ENCODE peak calls at places on chromosomes 5 and 9, in ten cellular contexts. O, R, N, M, F, H, I, G, A and K are unnamed samples.

GRCh38 chr5:75681125-75681830 is 36.0 kb downstream of the POC5 start:
- DNase-seq in G (no peak), O (no peak), M (no peak), A (no peak), N (no peak), I (no peak), H (no peak), F (peak), R (no peak), K (peak)

GRCh38 chr9:14640967-14641366 is 52.3 kb downstream of the ZDHHC21 start:
- DNase-seq in I (no peak), F (no peak), O (no peak), N (no peak), A (no peak), M (no peak), G (no peak), R (no peak), H (no peak), K (no peak)

GRCh38 chr9:131238402-131239021 is 37.8 kb downstream of the FAM78A start:
- DNase-seq in F (no peak), M (no peak), N (no peak), H (no peak), G (no peak), I (peak), A (no peak), R (peak), O (peak), K (no peak)

GRCh38 chr5:90289837-90290236 is 119.7 kb downstream of the CETN3 start:
- DNase-seq in A (no peak), M (no peak), I (no peak), N (no peak), F (no peak), H (no peak), O (no peak), R (no peak), G (no peak), K (peak)

GRCh38 chr5:3678801-3679200 is 83.2 kb downstream of the IRX1 start:
- DNase-seq in N (no peak), G (no peak), I (no peak), F (no peak), H (no peak), O (no peak), R (no peak), M (no peak), A (no peak), K (no peak)

GRCh38 chr5:378301-378891 is 56.9 kb downstream of the AHRR start:
- DNase-seq in H (no peak), O (no peak), F (no peak), G (peak), M (peak), I (no peak), A (peak), N (no peak), R (peak), K (peak)

GRCh38 chr5:114448496-114448895 is 86.6 kb downstream of the KCNN2 start:
- DNase-seq in M (no peak), F (no peak), R (no peak), O (no peak), H (no peak), G (no peak), I (no peak), A (no peak), N (no peak), K (no peak)

GRCh38 chr9:86921141-86921868 is 26.0 kb downstream of the GAS1 start:
- DNase-seq in R (no peak), M (no peak), A (no peak), O (no peak), G (no peak), I (no peak), F (no peak), N (no peak), H (no peak), K (no peak)

GRCh38 chr5:87300744-87301143 is 33.1 kb downstream of the RASA1 start:
- DNase-seq in N (no peak), O (no peak), H (no peak), F (peak), G (peak), A (no peak), M (peak), R (no peak), I (no peak), K (peak)

GRCh38 chr9:121563425-121563824 is 63.8 kb upstream of the GGTA1 start:
- DNase-seq in R (no peak), G (no peak), A (no peak), H (no peak), F (no peak), N (no peak), O (no peak), I (no peak), M (no peak), K (no peak)

GRCh38 chr5:34762321-34762871 is 76.6 kb upstream of the TTC23L start:
- DNase-seq in O (peak), R (no peak), I (no peak), N (no peak), M (peak), H (no peak), G (no peak), F (no peak), A (no peak), K (no peak)

GRCh38 chr5:2757563-2758311 is 6.3 kb upstream of the IRX2 start:
- DNase-seq in R (no peak), I (no peak), A (no peak), F (no peak), H (no peak), G (no peak), N (no peak), O (no peak), M (no peak), K (peak)

GRCh38 chr9:91146391-91147019 is 215.2 kb downstream of the AUH start:
- DNase-seq in R (no peak), H (no peak), A (no peak), G (no peak), O (no peak), N (no peak), M (no peak), F (no peak), I (no peak), K (no peak)

GRCh38 chr9:114033397-114034103 is 44.5 kb downstream of the AMBP start:
- DNase-seq in H (no peak), A (no peak), M (no peak), G (no peak), O (peak), F (no peak), R (peak), I (peak), N (peak), K (peak)

GRCh38 chr5:56587381-56588124 is 227.8 kb upstream of the MAP3K1 start:
- DNase-seq in R (no peak), A (no peak), N (no peak), I (no peak), G (no peak), F (no peak), O (no peak), M (no peak), H (no peak), K (no peak)

GRCh38 chr9:32954642-32955041 is 46.8 kb downstream of the APTX start:
- DNase-seq in I (no peak), G (no peak), R (no peak), F (no peak), M (no peak), N (no peak), H (no peak), A (no peak), O (no peak), K (peak)

GRCh38 chr5:154756871-154757646 is 1.9 kb downstream of the LARP1 start:
- DNase-seq in A (peak), R (peak), I (peak), H (no peak), N (no peak), M (peak), F (peak), G (peak), O (peak), K (peak)

GRCh38 chr9:73129941-73130695 is 21.5 kb upstream of the ANXA1 start:
- DNase-seq in H (no peak), I (no peak), M (no peak), A (no peak), R (no peak), G (no peak), F (no peak), O (no peak), N (no peak), K (no peak)

GRCh38 chr5:6730407-6730806 is 17.2 kb downstream of the TENT4A start:
- DNase-seq in N (no peak), F (no peak), I (no peak), M (no peak), O (no peak), R (no peak), H (no peak), A (no peak), G (no peak), K (no peak)

GRCh38 chr9:125795970-125796596 is 48.9 kb downstream of the PBX3 start:
- DNase-seq in G (no peak), O (no peak), F (no peak), N (no peak), I (no peak), M (no peak), H (no peak), A (no peak), R (no peak), K (no peak)

GRCh38 chr9:135973276-135974219 is 12.4 kb upstream of the UBAC1 start:
- DNase-seq in N (no peak), O (peak), F (no peak), H (no peak), I (no peak), M (peak), G (no peak), A (peak), R (no peak), K (no peak)

GRCh38 chr5:10220253-10220652 is 29.4 kb downstream of the ATPSCKMT start:
- DNase-seq in G (no peak), N (no peak), A (no peak), H (no peak), M (no peak), F (no peak), O (no peak), I (no peak), R (no peak), K (no peak)

GRCh38 chr5:125394661-125395280 is 648.3 kb upstream of the ZNF608 start:
- DNase-seq in I (no peak), H (no peak), F (no peak), O (no peak), M (no peak), R (no peak), G (no peak), N (no peak), A (no peak), K (peak)

GRCh38 chr5:67291066-67291465 is 94.5 kb upstream of the CD180 start:
- DNase-seq in A (no peak), I (no peak), F (no peak), N (no peak), O (no peak), M (no peak), R (no peak), H (no peak), G (no peak), K (no peak)

GRCh38 chr9:36018755-36019720 is 17.7 kb upstream of the RECK start:
- DNase-seq in F (no peak), I (no peak), M (no peak), A (no peak), O (no peak), H (no peak), G (no peak), R (no peak), N (no peak), K (peak)

GRCh38 chr9:35415769-35416427 is 74.0 kb upstream of the RUSC2 start:
- DNase-seq in F (no peak), G (no peak), I (no peak), A (no peak), M (no peak), N (no peak), O (no peak), R (no peak), H (no peak), K (peak)

GRCh38 chr5:174303437-174304045 is 258.0 kb downstream of the NSG2 start:
- DNase-seq in O (no peak), N (no peak), R (no peak), I (no peak), F (no peak), G (no peak), A (no peak), H (no peak), M (no peak), K (no peak)

GRCh38 chr5:40485021-40485998 is 194.4 kb upstream of the PTGER4 start:
- DNase-seq in R (no peak), A (no peak), N (no peak), H (no peak), O (no peak), M (no peak), F (no peak), G (no peak), I (no peak), K (no peak)

GRCh38 chr9:127574089-127574921 is 37.8 kb upstream of the STXBP1 start:
- DNase-seq in R (no peak), I (no peak), M (peak), O (no peak), A (peak), G (peak), N (no peak), H (no peak), F (no peak), K (peak)

GRCh38 chr5:82635561-82636288 is 357.6 kb upstream of the RPS23 start:
- DNase-seq in A (no peak), R (no peak), F (peak), O (no peak), N (no peak), M (no peak), H (no peak), I (no peak), G (no peak), K (peak)

GRCh38 chr5:56440871-56441740 is 208.0 kb upstream of the ANKRD55 start:
- DNase-seq in O (no peak), I (no peak), N (no peak), H (no peak), F (no peak), G (no peak), A (no peak), R (no peak), M (no peak), K (peak)

GRCh38 chr9:78358329-78359051 is 61.6 kb downstream of the PSAT1 start:
- DNase-seq in A (no peak), R (no peak), O (no peak), N (no peak), I (no peak), M (no peak), H (no peak), F (no peak), G (no peak), K (no peak)

GRCh38 chr9:13113201-13113600 is 166.3 kb downstream of the MPDZ start:
- DNase-seq in G (no peak), R (no peak), I (no peak), M (no peak), O (no peak), A (no peak), N (no peak), F (no peak), H (peak), K (no peak)

GRCh38 chr9:652896-653295 is 188.6 kb upstream of the DMRT1 start:
- DNase-seq in M (no peak), A (no peak), F (no peak), H (no peak), I (peak), O (peak), R (no peak), G (no peak), N (no peak), K (no peak)

GRCh38 chr5:8981016-8981415 is 564.9 kb downstream of the SEMA5A start:
- DNase-seq in N (no peak), M (no peak), R (no peak), G (no peak), I (no peak), F (peak), A (no peak), O (no peak), H (no peak), K (no peak)